ENCODE peak calls at places on chromosomes 4 and X, in ten cellular contexts. One of them, this sample, is unnamed.

GRCh38 chrX:118156254-118156952 is 39.8 kb upstream of the KLHL13 start:
- DNase-seq in progenitor cell of endocrine pancreas: no peak
- DNase-seq in HFF-Myc: no peak
- DNase-seq in pancreas: no peak
- DNase-seq in AG09309: no peak
- DNase-seq in GM06990: no peak
- DNase-seq in neural crest cell: no peak
- DNase-seq in ovary: no peak
- DNase-seq in Peyer's patch: no peak
- DNase-seq in endodermal cell: no peak
- DNase-seq in this sample: no peak

GRCh38 chr4:138405439-138405838 is 163.3 kb upstream of the SLC7A11 start:
- DNase-seq in AG09309: no peak
- DNase-seq in neural crest cell: no peak
- DNase-seq in endodermal cell: no peak
- DNase-seq in HFF-Myc: no peak
- DNase-seq in pancreas: no peak
- DNase-seq in ovary: no peak
- DNase-seq in Peyer's patch: no peak
- DNase-seq in progenitor cell of endocrine pancreas: no peak
- DNase-seq in GM06990: no peak
- DNase-seq in this sample: peak

GRCh38 chrX:151713859-151714258 is 2.0 kb upstream of the FATE1 start:
- DNase-seq in progenitor cell of endocrine pancreas: no peak
- DNase-seq in neural crest cell: peak
- DNase-seq in Peyer's patch: no peak
- DNase-seq in pancreas: no peak
- DNase-seq in GM06990: no peak
- DNase-seq in HFF-Myc: no peak
- DNase-seq in ovary: no peak
- DNase-seq in AG09309: no peak
- DNase-seq in endodermal cell: peak
- DNase-seq in this sample: peak

GRCh38 chr4:7852568-7853185 is 87.0 kb downstream of the AFAP1 start:
- DNase-seq in Peyer's patch: no peak
- DNase-seq in progenitor cell of endocrine pancreas: no peak
- DNase-seq in AG09309: no peak
- DNase-seq in neural crest cell: no peak
- DNase-seq in ovary: no peak
- DNase-seq in endodermal cell: no peak
- DNase-seq in GM06990: no peak
- DNase-seq in pancreas: no peak
- DNase-seq in HFF-Myc: no peak
- DNase-seq in this sample: no peak

GRCh38 chr4:54316139-54316538 is 87.0 kb downstream of the PDGFRA start:
- DNase-seq in GM06990: no peak
- DNase-seq in neural crest cell: no peak
- DNase-seq in ovary: no peak
- DNase-seq in AG09309: no peak
- DNase-seq in pancreas: no peak
- DNase-seq in HFF-Myc: no peak
- DNase-seq in endodermal cell: no peak
- DNase-seq in Peyer's patch: no peak
- DNase-seq in progenitor cell of endocrine pancreas: no peak
- DNase-seq in this sample: no peak

GRCh38 chr4:38753021-38753806 is 29.6 kb downstream of the TLR10 start:
- DNase-seq in GM06990: no peak
- DNase-seq in ovary: peak
- DNase-seq in pancreas: no peak
- DNase-seq in endodermal cell: peak
- DNase-seq in Peyer's patch: peak
- DNase-seq in AG09309: peak
- DNase-seq in progenitor cell of endocrine pancreas: peak
- DNase-seq in neural crest cell: peak
- DNase-seq in HFF-Myc: peak
- DNase-seq in this sample: peak

GRCh38 chr4:109739547-109739946 is 9.7 kb upstream of the PLA2G12A start:
- DNase-seq in AG09309: no peak
- DNase-seq in ovary: no peak
- DNase-seq in HFF-Myc: no peak
- DNase-seq in neural crest cell: no peak
- DNase-seq in endodermal cell: no peak
- DNase-seq in pancreas: no peak
- DNase-seq in progenitor cell of endocrine pancreas: no peak
- DNase-seq in Peyer's patch: no peak
- DNase-seq in GM06990: no peak
- DNase-seq in this sample: peak

GRCh38 chr4:95013236-95013635 is 255.5 kb downstream of the BMPR1B start:
- DNase-seq in AG09309: no peak
- DNase-seq in GM06990: no peak
- DNase-seq in progenitor cell of endocrine pancreas: no peak
- DNase-seq in ovary: no peak
- DNase-seq in HFF-Myc: no peak
- DNase-seq in neural crest cell: no peak
- DNase-seq in endodermal cell: no peak
- DNase-seq in pancreas: no peak
- DNase-seq in Peyer's patch: no peak
- DNase-seq in this sample: no peak

GRCh38 chrX:38664285-38664684 is 102.9 kb downstream of the TSPAN7 start:
- DNase-seq in ovary: no peak
- DNase-seq in neural crest cell: peak
- DNase-seq in endodermal cell: peak
- DNase-seq in AG09309: peak
- DNase-seq in GM06990: no peak
- DNase-seq in progenitor cell of endocrine pancreas: no peak
- DNase-seq in HFF-Myc: no peak
- DNase-seq in pancreas: no peak
- DNase-seq in Peyer's patch: no peak
- DNase-seq in this sample: peak

GRCh38 chr4:52057196-52057595 is 6.1 kb downstream of the SPATA18 start:
- DNase-seq in ovary: no peak
- DNase-seq in pancreas: no peak
- DNase-seq in HFF-Myc: no peak
- DNase-seq in Peyer's patch: no peak
- DNase-seq in progenitor cell of endocrine pancreas: no peak
- DNase-seq in endodermal cell: no peak
- DNase-seq in AG09309: no peak
- DNase-seq in neural crest cell: no peak
- DNase-seq in GM06990: no peak
- DNase-seq in this sample: no peak

GRCh38 chr4:102826890-102827673 is at the start of gene UBE2D3:
- DNase-seq in progenitor cell of endocrine pancreas: peak
- DNase-seq in pancreas: peak
- DNase-seq in Peyer's patch: peak
- DNase-seq in ovary: peak
- DNase-seq in AG09309: peak
- DNase-seq in neural crest cell: peak
- DNase-seq in HFF-Myc: peak
- DNase-seq in endodermal cell: peak
- DNase-seq in GM06990: peak
- DNase-seq in this sample: peak
- TF ChIP-seq CTCF in progenitor cell of endocrine pancreas: no peak
- TF ChIP-seq CTCF in pancreas: no peak
- TF ChIP-seq CTCF in Peyer's patch: no peak
- TF ChIP-seq CTCF in ovary: no peak
- TF ChIP-seq CTCF in AG09309: no peak
- TF ChIP-seq CTCF in neural crest cell: no peak
- TF ChIP-seq CTCF in HFF-Myc: no peak
- TF ChIP-seq CTCF in endodermal cell: no peak
- TF ChIP-seq CTCF in GM06990: peak
- TF ChIP-seq CTCF in this sample: no peak

GRCh38 chr4:163755013-163755412 is 260.5 kb downstream of the TMA16 start:
- DNase-seq in GM06990: no peak
- DNase-seq in neural crest cell: no peak
- DNase-seq in endodermal cell: no peak
- DNase-seq in HFF-Myc: no peak
- DNase-seq in progenitor cell of endocrine pancreas: no peak
- DNase-seq in Peyer's patch: no peak
- DNase-seq in ovary: no peak
- DNase-seq in AG09309: peak
- DNase-seq in pancreas: no peak
- DNase-seq in this sample: no peak
- TF ChIP-seq CTCF in GM06990: peak
- TF ChIP-seq CTCF in neural crest cell: peak
- TF ChIP-seq CTCF in endodermal cell: peak
- TF ChIP-seq CTCF in HFF-Myc: no peak
- TF ChIP-seq CTCF in progenitor cell of endocrine pancreas: peak
- TF ChIP-seq CTCF in Peyer's patch: peak
- TF ChIP-seq CTCF in ovary: no peak
- TF ChIP-seq CTCF in AG09309: peak
- TF ChIP-seq CTCF in pancreas: no peak
- TF ChIP-seq CTCF in this sample: peak

GRCh38 chrX:81120936-81121351 is 80.8 kb downstream of the HMGN5 start:
- DNase-seq in pancreas: no peak
- DNase-seq in Peyer's patch: peak
- DNase-seq in HFF-Myc: no peak
- DNase-seq in neural crest cell: peak
- DNase-seq in GM06990: peak
- DNase-seq in progenitor cell of endocrine pancreas: no peak
- DNase-seq in endodermal cell: peak
- DNase-seq in AG09309: no peak
- DNase-seq in ovary: peak
- DNase-seq in this sample: peak
- TF ChIP-seq CTCF in pancreas: no peak
- TF ChIP-seq CTCF in Peyer's patch: no peak
- TF ChIP-seq CTCF in HFF-Myc: peak
- TF ChIP-seq CTCF in neural crest cell: peak
- TF ChIP-seq CTCF in GM06990: peak
- TF ChIP-seq CTCF in progenitor cell of endocrine pancreas: peak
- TF ChIP-seq CTCF in endodermal cell: peak
- TF ChIP-seq CTCF in AG09309: peak
- TF ChIP-seq CTCF in ovary: peak
- TF ChIP-seq CTCF in this sample: peak

GRCh38 chrX:103758555-103758954 is 18.1 kb upstream of the PLP1 start:
- DNase-seq in pancreas: no peak
- DNase-seq in progenitor cell of endocrine pancreas: no peak
- DNase-seq in GM06990: no peak
- DNase-seq in AG09309: no peak
- DNase-seq in endodermal cell: no peak
- DNase-seq in Peyer's patch: no peak
- DNase-seq in HFF-Myc: no peak
- DNase-seq in ovary: no peak
- DNase-seq in neural crest cell: no peak
- DNase-seq in this sample: no peak

GRCh38 chrX:103756736-103757135 is 19.9 kb upstream of the PLP1 start:
- DNase-seq in endodermal cell: no peak
- DNase-seq in ovary: no peak
- DNase-seq in GM06990: no peak
- DNase-seq in HFF-Myc: no peak
- DNase-seq in AG09309: no peak
- DNase-seq in progenitor cell of endocrine pancreas: no peak
- DNase-seq in neural crest cell: no peak
- DNase-seq in Peyer's patch: no peak
- DNase-seq in pancreas: no peak
- DNase-seq in this sample: no peak

GRCh38 chrX:103754401-103754800 is 22.2 kb upstream of the PLP1 start:
- DNase-seq in pancreas: no peak
- DNase-seq in ovary: no peak
- DNase-seq in endodermal cell: no peak
- DNase-seq in AG09309: no peak
- DNase-seq in Peyer's patch: no peak
- DNase-seq in progenitor cell of endocrine pancreas: no peak
- DNase-seq in GM06990: no peak
- DNase-seq in HFF-Myc: no peak
- DNase-seq in neural crest cell: no peak
- DNase-seq in this sample: no peak
- TF ChIP-seq CTCF in pancreas: no peak
- TF ChIP-seq CTCF in ovary: no peak
- TF ChIP-seq CTCF in endodermal cell: no peak
- TF ChIP-seq CTCF in AG09309: no peak
- TF ChIP-seq CTCF in Peyer's patch: no peak
- TF ChIP-seq CTCF in progenitor cell of endocrine pancreas: no peak
- TF ChIP-seq CTCF in GM06990: no peak
- TF ChIP-seq CTCF in HFF-Myc: no peak
- TF ChIP-seq CTCF in neural crest cell: no peak
- TF ChIP-seq CTCF in this sample: no peak

GRCh38 chr4:123705419-123705818 is 308.8 kb downstream of the SPRY1 start:
- DNase-seq in ovary: no peak
- DNase-seq in progenitor cell of endocrine pancreas: no peak
- DNase-seq in pancreas: no peak
- DNase-seq in HFF-Myc: no peak
- DNase-seq in Peyer's patch: no peak
- DNase-seq in GM06990: no peak
- DNase-seq in neural crest cell: no peak
- DNase-seq in endodermal cell: no peak
- DNase-seq in AG09309: no peak
- DNase-seq in this sample: no peak
- TF ChIP-seq CTCF in ovary: no peak
- TF ChIP-seq CTCF in progenitor cell of endocrine pancreas: no peak
- TF ChIP-seq CTCF in pancreas: no peak
- TF ChIP-seq CTCF in HFF-Myc: no peak
- TF ChIP-seq CTCF in Peyer's patch: no peak
- TF ChIP-seq CTCF in GM06990: no peak
- TF ChIP-seq CTCF in neural crest cell: no peak
- TF ChIP-seq CTCF in endodermal cell: no peak
- TF ChIP-seq CTCF in AG09309: no peak
- TF ChIP-seq CTCF in this sample: no peak

This sample was measured in foreskin fibroblast.